ENCODE peak calls at places on chromosomes 12 and 14, in four cellular contexts. I is upper lobe of right lung, C is EL, Y is SK-N-SH. Q is an unnamed sample.

GRCh38 chr14:70662816-70663215 is 21.1 kb downstream of the TTC9 start:
- DNase-seq in I (no peak), C (no peak), Y (no peak), Q (no peak)

GRCh38 chr12:110965574-110965973 is 45.2 kb upstream of the MYL2 start:
- DNase-seq in I (no peak), C (no peak), Y (no peak), Q (no peak)

GRCh38 chr14:96225745-96226151 is 21.1 kb downstream of the BDKRB2 start:
- DNase-seq in I (peak), C (peak), Y (peak), Q (peak)

GRCh38 chr12:92879698-92880322 is 49.3 kb downstream of the EEA1 start:
- DNase-seq in I (no peak), C (no peak), Y (no peak), Q (no peak)

GRCh38 chr14:82755923-82756322 is 1222.3 kb upstream of the SEL1L start:
- DNase-seq in I (no peak), C (no peak), Y (no peak), Q (no peak)

GRCh38 chr14:33019346-33019745 is 80.7 kb downstream of the NPAS3 start:
- DNase-seq in I (no peak), C (no peak), Y (no peak), Q (no peak)

GRCh38 chr12:70267550-70267949 is 24.3 kb downstream of the CNOT2 start:
- DNase-seq in I (no peak), C (peak), Y (no peak), Q (no peak)

GRCh38 chr12:108394196-108394595 is 55.1 kb upstream of the CMKLR1 start:
- DNase-seq in I (no peak), C (no peak), Y (no peak), Q (no peak)

GRCh38 chr14:24576766-24577165 is 716 bp upstream of the CTSG start:
- DNase-seq in I (no peak), C (no peak), Y (no peak), Q (no peak)

GRCh38 chr12:20426191-20426590 is 57.9 kb downstream of the PDE3A start:
- DNase-seq in I (no peak), C (no peak), Y (no peak), Q (no peak)

GRCh38 chr12:98758331-98758730 is 113.2 kb downstream of the APAF1 start:
- DNase-seq in I (no peak), C (peak), Y (no peak), Q (no peak)

GRCh38 chr14:86575141-86575540 is 1045.2 kb downstream of the FLRT2 start:
- DNase-seq in I (no peak), C (peak), Y (peak), Q (no peak)

GRCh38 chr14:56351861-56352260 is 227.7 kb upstream of the TMEM260 start:
- DNase-seq in I (no peak), C (peak), Y (no peak), Q (no peak)

GRCh38 chr12:88726806-88727722 is 146.8 kb upstream of the KITLG start:
- DNase-seq in I (no peak), C (peak), Y (no peak), Q (peak)

GRCh38 chr12:31620311-31620710 is 29.4 kb upstream of the DENND5B start:
- DNase-seq in I (no peak), C (peak), Y (no peak), Q (no peak)

GRCh38 chr12:749871-750270 is 2.5 kb upstream of the WNK1 start:
- DNase-seq in I (no peak), C (no peak), Y (no peak), Q (no peak)